ENCODE peak calls at places on chromosomes 13 and 19, in six cellular contexts. G is transverse colon, L is astrocyte, U is fibroblast of lung, F is MM.1S, T is cardiac fibroblast. N is an unnamed sample.

GRCh38 chr13:48831248-48831647 is 144.5 kb upstream of the FNDC3A start:
- DNase-seq in T (peak), U (no peak), G (no peak), L (peak), F (no peak), N (no peak)

GRCh38 chr13:40536443-40537113 is 129.9 kb downstream of the FOXO1 start:
- DNase-seq in G (peak), L (no peak), U (no peak), F (no peak), T (no peak), N (no peak)

GRCh38 chr13:26941345-26942174 is 181.0 kb upstream of the GPR12 start:
- DNase-seq in L (peak), G (no peak), T (peak), U (peak), F (no peak), N (no peak)

GRCh38 chr19:2476451-2477140 is 669 bp downstream of the GADD45B start:
- DNase-seq in L (peak), F (peak), G (peak), T (peak), U (no peak), N (no peak)

GRCh38 chr19:13056052-13056660 is 46.5 kb downstream of the LYL1 start:
- DNase-seq in U (peak), L (peak), G (peak), F (no peak), T (peak), N (no peak)

GRCh38 chr13:73119612-73120011 is 60.8 kb downstream of the KLF5 start:
- DNase-seq in U (no peak), L (no peak), G (no peak), F (no peak), T (no peak), N (no peak)

GRCh38 chr13:113091891-113092775 is 13.5 kb upstream of the F7 start:
- DNase-seq in T (no peak), G (no peak), U (no peak), L (no peak), F (no peak), N (no peak)

GRCh38 chr13:39505151-39505550 is 97.8 kb downstream of the LHFPL6 start:
- DNase-seq in G (no peak), L (no peak), T (no peak), F (no peak), U (no peak), N (no peak)

GRCh38 chr13:75135325-75135825 is 346.6 kb downstream of the TBC1D4 start:
- DNase-seq in L (peak), G (no peak), U (peak), F (no peak), T (peak), N (no peak)

GRCh38 chr13:43307921-43308433 is 284.6 kb downstream of the DNAJC15 start:
- DNase-seq in L (peak), F (no peak), T (peak), U (peak), G (peak), N (peak)

GRCh38 chr13:48679941-48680630 is 26.4 kb downstream of the CYSLTR2 start:
- DNase-seq in T (no peak), F (no peak), U (no peak), L (no peak), G (no peak), N (no peak)

GRCh38 chr19:32387701-32388392 is 17.7 kb upstream of the DPY19L3 start:
- DNase-seq in F (no peak), T (no peak), G (peak), U (peak), L (peak), N (peak)

GRCh38 chr19:36041831-36042230 is 9.2 kb upstream of the CLIP3 start:
- DNase-seq in L (peak), U (peak), T (peak), G (no peak), F (no peak), N (no peak)

GRCh38 chr13:23467048-23467931 is 33.8 kb upstream of the SACS start:
- DNase-seq in L (no peak), U (peak), G (no peak), T (no peak), F (no peak), N (no peak)

GRCh38 chr19:55147408-55148251 is 1.4 kb downstream of the TNNT1 start:
- DNase-seq in T (no peak), U (no peak), F (no peak), L (no peak), G (no peak), N (no peak)

GRCh38 chr13:22049384-22049783 is 378.5 kb downstream of the FGF9 start:
- DNase-seq in T (no peak), L (no peak), U (peak), F (no peak), G (no peak), N (no peak)

DNA sequence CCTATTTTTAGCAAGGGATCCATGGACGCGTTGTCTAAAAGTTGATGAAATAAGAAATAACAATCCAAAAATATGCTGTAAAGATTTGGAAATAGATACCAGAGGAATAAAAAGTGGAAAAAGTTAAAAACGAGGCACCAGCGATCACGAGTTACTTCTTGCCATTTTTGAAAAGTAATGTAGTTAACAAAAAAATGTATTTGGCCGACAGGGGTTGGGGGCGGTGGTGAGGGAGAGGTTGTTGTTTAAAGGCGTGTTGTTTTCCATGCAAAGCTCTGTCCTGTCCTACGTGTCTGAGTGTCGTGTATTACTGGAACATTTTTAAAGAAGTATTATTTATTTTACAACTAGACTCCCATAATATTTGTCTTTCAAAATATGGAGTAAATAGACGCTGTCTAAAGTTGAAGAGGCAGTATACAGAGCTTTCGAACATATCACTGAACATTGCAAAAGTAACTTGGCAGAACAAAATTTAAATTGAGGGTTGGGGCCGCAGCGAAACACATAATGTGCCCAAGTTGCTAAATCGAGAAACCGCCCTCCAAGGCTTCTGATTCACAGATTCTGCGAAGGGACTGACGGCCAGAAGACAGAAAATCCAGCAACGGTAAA is 836 bp downstream of the FBXO17 start:
- DNase-seq in U (no peak), G (no peak), L (no peak), F (no peak), T (peak), N (no peak)
- H3K4me3 ChIP-seq in U (peak), G (peak), L (peak), F (no peak), T (peak), N (no peak)

DNA sequence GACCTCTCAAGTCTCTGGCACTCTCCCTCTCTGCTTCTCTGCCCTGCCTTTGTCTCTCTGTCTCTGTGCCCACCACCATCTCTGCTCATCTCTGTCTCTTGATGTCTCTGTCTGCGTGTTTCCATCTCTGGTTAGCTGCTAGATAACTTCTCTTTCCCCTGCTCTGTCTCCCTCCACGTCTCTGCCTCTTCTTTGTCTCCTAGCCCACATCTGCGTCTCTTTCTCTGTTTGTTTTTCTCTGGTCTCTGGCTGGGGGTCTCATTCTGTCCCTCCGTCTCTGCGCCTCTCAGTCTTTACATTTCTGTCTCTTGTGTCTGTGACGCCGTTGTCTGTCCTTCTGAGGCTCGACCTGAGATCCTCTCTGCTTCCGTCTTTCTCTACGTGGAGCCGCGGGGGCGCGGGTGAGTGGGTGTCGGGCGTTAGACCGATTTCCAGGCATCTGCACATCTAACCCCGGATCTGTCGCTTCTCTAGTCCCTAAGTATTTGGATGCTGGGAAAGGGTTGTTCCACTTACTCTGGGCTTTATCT is 386 bp downstream of the GIPR start:
- DNase-seq in G (peak), U (no peak), L (no peak), F (no peak), T (no peak), N (no peak)
- TF ChIP-seq CTCF in G (no peak), U (no peak), L (no peak), F (no peak), T (no peak), N (no peak)

GRCh38 chr19:57599761-57600383 is at the start of gene ZNF530:
- DNase-seq in T (peak), G (peak), L (peak), U (peak), F (peak), N (peak)

DNA sequence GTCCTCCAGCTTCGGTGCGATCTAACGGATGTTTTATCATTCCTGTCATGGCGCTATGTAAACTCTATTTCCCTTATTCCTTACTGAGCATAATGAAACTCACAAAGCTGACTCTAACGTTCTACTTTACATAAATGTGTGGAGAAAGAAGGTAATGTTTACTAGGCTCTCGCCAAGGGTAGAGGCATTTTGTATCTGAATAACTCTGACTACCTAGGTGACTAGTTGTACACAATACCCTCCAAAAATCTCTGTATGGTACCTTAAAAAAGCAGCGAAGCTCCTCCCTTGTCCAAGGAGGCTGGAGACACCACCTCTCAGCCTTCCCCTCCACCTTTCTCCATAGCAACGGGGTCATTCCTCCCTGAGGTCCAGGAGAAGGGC is 316 bp upstream of the ZNF530 start:
- DNase-seq in U (no peak), T (no peak), L (no peak), G (no peak), F (no peak), N (no peak)
- H3K4me3 ChIP-seq in U (peak), T (peak), L (peak), G (peak), F (peak), N (peak)

GRCh38 chr19:37114001-37114400 is 35.8 kb downstream of the ZNF420 start:
- DNase-seq in L (no peak), T (no peak), F (no peak), U (no peak), G (no peak), N (no peak)
- TF ChIP-seq CTCF in L (no peak), T (peak), F (peak), U (no peak), G (no peak), N (no peak)

DNA sequence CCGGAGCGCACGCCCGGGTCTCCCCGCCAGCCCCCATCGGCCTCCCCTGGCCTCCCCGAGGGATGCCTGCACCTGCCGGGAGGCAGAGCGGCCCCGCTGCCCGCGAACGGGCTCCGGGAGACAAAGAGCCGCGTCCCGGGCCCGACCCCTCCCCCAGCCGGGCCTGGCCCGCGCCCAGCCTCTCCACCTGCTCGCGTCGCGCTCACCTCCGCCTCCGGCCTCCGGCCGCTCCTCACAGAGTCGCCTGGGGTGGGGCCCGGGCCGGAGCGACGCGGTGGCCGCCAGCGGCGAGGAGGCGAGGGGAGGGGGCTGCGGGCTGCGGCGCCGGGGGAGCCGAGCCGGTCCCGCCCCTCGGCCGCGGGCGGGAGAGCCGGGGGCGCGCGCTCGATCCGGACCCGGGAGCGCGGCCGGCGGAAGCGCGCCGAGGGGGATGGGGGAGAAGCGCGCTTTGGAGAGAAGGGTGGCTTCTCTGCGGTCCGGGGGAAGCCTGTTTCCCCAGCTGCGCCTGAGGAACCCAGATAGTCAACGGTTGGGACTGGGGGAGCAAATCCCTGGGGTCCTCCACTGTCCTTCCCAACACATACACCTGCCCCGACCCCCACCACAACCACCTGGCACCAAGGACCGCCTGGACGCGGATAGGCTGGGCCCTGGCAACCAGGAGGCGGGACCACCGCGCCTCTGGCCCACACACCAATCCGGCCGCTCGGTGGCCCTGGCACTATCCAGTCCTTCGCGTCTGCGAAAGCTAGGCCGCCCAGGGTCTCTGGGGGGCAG is at the start of gene PRR36:
- DNase-seq in L (no peak), T (no peak), F (no peak), G (no peak), U (no peak), N (no peak)
- H3K4me3 ChIP-seq in L (peak), T (no peak), F (no peak), G (no peak), U (no peak), N (peak)

DNA sequence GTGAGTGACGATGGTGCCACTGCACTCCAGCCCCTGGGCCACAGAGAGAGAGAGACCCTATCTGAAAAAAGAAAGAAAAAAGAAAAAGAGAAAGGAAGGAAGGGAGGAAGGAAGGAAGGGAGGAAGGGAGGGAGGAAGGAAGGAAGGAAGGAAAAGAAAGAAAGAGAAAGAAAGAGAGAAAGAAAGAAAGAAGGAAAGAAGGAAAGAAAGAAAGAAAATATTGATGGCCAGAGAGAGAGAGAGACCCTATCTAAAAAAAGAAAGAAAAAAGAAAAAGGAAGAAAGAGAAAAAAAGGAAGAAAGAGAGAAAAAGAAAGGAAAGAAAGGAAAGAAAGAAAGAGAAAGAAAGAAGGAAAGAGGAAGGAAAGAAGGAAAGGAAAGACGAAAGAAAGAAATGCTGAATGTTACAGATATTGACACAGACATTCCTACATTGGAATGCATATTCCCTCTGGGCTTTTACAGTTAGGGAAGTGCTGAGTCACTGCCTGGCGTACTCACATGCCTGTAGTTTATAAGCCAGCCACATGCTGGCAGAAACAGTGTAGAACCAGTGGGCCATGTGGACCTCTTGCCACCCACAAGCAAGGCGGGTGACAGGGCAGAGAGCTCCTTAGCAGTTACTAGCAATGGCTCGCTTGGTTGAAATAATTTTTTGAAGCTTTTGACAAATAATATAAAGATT is 34.6 kb upstream of the SLC46A3 start:
- DNase-seq in U (peak), L (peak), F (no peak), T (peak), G (peak), N (peak)
- TF ChIP-seq CTCF in U (no peak), L (no peak), F (no peak), T (no peak), G (peak), N (no peak)

GRCh38 chr19:40553885-40554857 is 22.5 kb upstream of the SHKBP1 start:
- DNase-seq in U (no peak), G (no peak), T (no peak), L (no peak), F (no peak), N (no peak)

GRCh38 chr19:40552848-40553247 is 23.8 kb upstream of the SHKBP1 start:
- DNase-seq in L (no peak), F (no peak), U (no peak), T (no peak), G (no peak), N (no peak)

GRCh38 chr19:40550951-40551350 is 25.7 kb upstream of the SHKBP1 start:
- DNase-seq in L (no peak), F (no peak), T (no peak), G (no peak), U (no peak), N (no peak)

DNA sequence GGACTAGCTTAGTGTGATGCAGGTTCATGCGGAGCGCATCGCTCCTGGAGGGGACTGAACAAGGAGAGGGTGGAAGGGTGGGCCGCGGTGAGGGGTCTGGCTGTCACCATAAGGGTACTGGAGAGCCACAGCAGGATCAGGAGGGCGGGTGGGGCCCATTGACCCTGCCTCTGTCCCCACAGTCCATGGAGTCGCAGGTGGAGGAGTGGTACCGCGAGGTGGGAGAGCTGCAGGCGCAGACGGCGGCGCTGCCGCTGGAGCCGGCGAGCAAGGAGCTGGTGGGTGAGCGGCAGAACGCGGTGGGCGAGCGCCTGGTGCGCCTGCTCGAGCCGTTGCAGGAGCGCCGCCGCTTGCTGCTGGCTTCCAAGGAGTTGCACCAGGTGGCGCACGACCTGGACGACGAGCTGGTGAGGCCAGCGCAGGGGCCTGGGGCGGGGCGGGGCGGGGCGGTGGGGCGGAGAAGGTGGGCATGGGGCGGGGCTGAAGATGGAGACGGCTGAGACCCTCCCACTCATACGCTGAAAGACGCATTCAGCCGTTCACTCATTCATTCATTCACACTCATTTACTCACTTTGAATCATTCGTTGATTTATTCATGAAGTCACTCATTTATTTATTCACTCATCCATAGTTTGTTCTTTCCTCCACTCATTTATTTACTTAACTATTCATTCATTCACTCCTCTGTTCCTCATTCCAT is 27.5 kb upstream of the SHKBP1 start:
- DNase-seq in L (peak), F (peak), U (peak), T (peak), G (peak), N (no peak)
- H3K4me3 ChIP-seq in L (no peak), F (peak), U (no peak), T (no peak), G (no peak), N (no peak)

GRCh38 chr19:7381073-7381390 is 32.3 kb downstream of the ARHGEF18 start:
- DNase-seq in L (no peak), G (no peak), U (no peak), T (no peak), F (no peak), N (no peak)

GRCh38 chr19:7385062-7385461 is 36.3 kb downstream of the ARHGEF18 start:
- DNase-seq in T (no peak), G (no peak), F (no peak), U (no peak), L (no peak), N (no peak)

GRCh38 chr19:7386308-7386707 is 37.6 kb downstream of the ARHGEF18 start:
- DNase-seq in T (no peak), G (no peak), L (no peak), U (no peak), F (no peak), N (no peak)

GRCh38 chr19:7383284-7383683 is 34.5 kb downstream of the ARHGEF18 start:
- DNase-seq in F (no peak), G (no peak), L (no peak), T (no peak), U (no peak), N (no peak)

GRCh38 chr19:7382694-7383093 is 34.0 kb downstream of the ARHGEF18 start:
- DNase-seq in G (no peak), T (no peak), U (no peak), F (no peak), L (no peak), N (no peak)
- TF ChIP-seq CTCF in G (no peak), T (no peak), U (no peak), F (no peak), L (no peak), N (no peak)

GRCh38 chr19:658916-659839 is 3.8 kb downstream of the RNF126 start:
- DNase-seq in L (peak), F (no peak), G (peak), T (peak), U (no peak), N (no peak)

GRCh38 chr19:662207-662961 is 630 bp downstream of the RNF126 start:
- DNase-seq in T (no peak), F (peak), L (peak), G (peak), U (no peak), N (no peak)

GRCh38 chr19:661427-662196 is 1.4 kb downstream of the RNF126 start:
- DNase-seq in G (peak), U (no peak), T (no peak), F (peak), L (no peak), N (no peak)

GRCh38 chr19:662962-663681 is at the start of gene RNF126:
- DNase-seq in U (peak), L (peak), T (peak), F (peak), G (peak), N (peak)

GRCh38 chr19:660793-661426 is 2.1 kb downstream of the RNF126 start:
- DNase-seq in T (no peak), L (no peak), U (no peak), G (peak), F (no peak), N (no peak)
- H3K4me3 ChIP-seq in T (peak), L (peak), U (peak), G (peak), F (peak), N (peak)

DNA sequence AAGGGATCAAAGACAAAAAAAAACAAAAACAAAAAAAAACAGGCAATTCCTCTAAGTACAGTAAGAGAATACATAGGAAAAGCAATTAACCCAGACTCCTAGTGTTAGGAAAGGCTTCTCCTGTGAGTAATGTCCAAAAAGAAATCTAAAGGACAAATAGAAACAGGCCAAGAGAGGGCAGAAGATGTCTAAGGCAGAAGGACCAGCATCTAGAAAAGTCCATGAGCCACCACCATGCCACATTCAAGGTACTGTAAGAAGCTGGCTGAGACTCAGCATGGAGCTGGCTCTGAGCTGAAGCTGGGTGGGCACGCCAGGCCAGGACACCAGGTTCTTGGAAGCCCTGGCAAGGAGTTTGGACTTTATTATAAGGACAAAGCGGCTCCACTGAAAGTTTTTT is 118.1 kb upstream of the FRY start:
- DNase-seq in G (no peak), U (peak), L (no peak), T (peak), F (no peak), N (peak)
- TF ChIP-seq CTCF in G (no peak), U (no peak), L (no peak), T (peak), F (no peak), N (peak)

N was measured in LNCaP clone FGC.